ENCODE peak calls at places on chromosomes 4 and X, in five cellular contexts. D is neuronal stem cell, Z is IMR-90, Q is H1, F is mesenchymal stem cell. Y is an unnamed sample.

GRCh38 chr4:8534129-8534528 is 46.1 kb upstream of the GPR78 start:
- DNase-seq in Z (peak; percentile 66), D (no peak), F (peak; percentile 75), Q (peak; percentile 77), Y (peak; percentile 96)

GRCh38 chrX:148806145-148806868 is 305.9 kb downstream of the AFF2 start:
- DNase-seq in D (no peak), F (no peak), Q (no peak), Z (no peak), Y (no peak)

GRCh38 chr4:8411351-8412180 is 29.0 kb downstream of the ACOX3 start:
- DNase-seq in D (no peak), Z (no peak), F (no peak), Q (no peak), Y (no peak)

GRCh38 chrX:112654871-112655270 is 24.9 kb downstream of the LHFPL1 start:
- DNase-seq in F (peak; percentile 72), Z (peak; percentile 75), D (no peak), Q (no peak), Y (no peak)

GRCh38 chr4:84237008-84237407 is 262.1 kb downstream of the NKX6-1 start:
- DNase-seq in F (no peak), Z (no peak), D (no peak), Q (no peak), Y (no peak)

GRCh38 chr4:185838514-185839203 is 26.7 kb upstream of the SORBS2 start:
- DNase-seq in Z (peak; percentile 5), Q (no peak), F (no peak), D (no peak), Y (peak; percentile 91)

GRCh38 chr4:56611501-56611900 is 69.6 kb downstream of the HOPX start:
- DNase-seq in D (no peak), F (no peak), Z (peak; percentile 36), Q (no peak), Y (no peak)

GRCh38 chrX:154063234-154063633 is 34.3 kb downstream of the MECP2 start:
- DNase-seq in F (peak; percentile 45), D (no peak), Q (no peak), Z (no peak), Y (no peak)

GRCh38 chr4:108337923-108338322 is 169.2 kb upstream of the LEF1 start:
- DNase-seq in Q (no peak), F (peak; percentile 76), Z (peak; percentile 10), D (no peak), Y (peak; percentile 8)

GRCh38 chr4:140296871-140297570 is 76.4 kb upstream of the SCOC start:
- DNase-seq in Z (no peak), Q (no peak), D (no peak), F (peak; percentile 28), Y (peak; percentile 36)

GRCh38 chrX:20414781-20415445 is 148.2 kb upstream of the RPS6KA3 start:
- DNase-seq in Q (no peak), Z (peak; percentile 47), F (peak; percentile 50), D (no peak), Y (peak; percentile 36)

GRCh38 chrX:30904186-30904585 is 15.1 kb upstream of the TAB3 start:
- DNase-seq in Q (no peak), F (no peak), Z (no peak), D (no peak), Y (no peak)

GRCh38 chr4:75895744-75896314 is 6.4 kb downstream of the PPEF2 start:
- DNase-seq in D (peak; percentile 23), Q (no peak), Z (peak; percentile 18), F (peak; percentile 22), Y (peak; percentile 68)

GRCh38 chrX:134026732-134027311 is 41.4 kb upstream of the GPC3 start:
- DNase-seq in Q (peak; percentile 9), F (peak; percentile 49), Z (peak; percentile 5), D (peak; percentile 49), Y (peak; percentile 86)

GRCh38 chr4:40718571-40718970 is 31.2 kb upstream of the NSUN7 start:
- DNase-seq in Q (no peak), D (peak; percentile 65), F (no peak), Z (no peak), Y (peak; percentile 27)

GRCh38 chr4:86894465-86894864 is 2.2 kb upstream of the C4orf36 start:
- DNase-seq in D (no peak), F (no peak), Z (peak; percentile 39), Q (no peak), Y (no peak)

GRCh38 chr4:44479731-44480130 is 31.1 kb upstream of the KCTD8 start:
- DNase-seq in Q (no peak), D (no peak), Z (no peak), F (no peak), Y (no peak)

GRCh38 chrX:18769364-18769763 is 61.9 kb downstream of the PPEF1 start:
- DNase-seq in D (no peak), F (no peak), Z (no peak), Q (no peak), Y (no peak)

GRCh38 chr4:8205241-8205707 is 6.2 kb downstream of the SH3TC1 start:
- DNase-seq in Q (no peak), Z (peak; percentile 38), D (no peak), F (peak; percentile 28), Y (no peak)

GRCh38 chr4:7381221-7381889 is 53.4 kb downstream of the PSAPL1 start:
- DNase-seq in D (no peak), Q (no peak), F (no peak), Z (no peak), Y (no peak)

GRCh38 chrX:106716004-106716403 is 10.5 kb upstream of the RNF128 start:
- DNase-seq in Q (no peak), D (no peak), Z (peak; percentile 17), F (no peak), Y (no peak)

GRCh38 chrX:46849933-46850332 is 13.1 kb downstream of the RP2 start:
- DNase-seq in Q (no peak), Z (peak; percentile 34), F (peak; percentile 50), D (no peak), Y (no peak)

GRCh38 chr4:151247395-151247794 is 29.6 kb upstream of the PRSS48 start:
- DNase-seq in Z (no peak), F (no peak), D (no peak), Q (no peak), Y (no peak)

GRCh38 chr4:139630991-139631390 is 34.6 kb upstream of the MGST2 start:
- DNase-seq in Q (no peak), Z (no peak), F (no peak), D (peak; percentile 49), Y (peak; percentile 46)

GRCh38 chr4:123421942-123422781 is 25.6 kb downstream of the SPRY1 start:
- DNase-seq in Z (no peak), Q (no peak), D (no peak), F (no peak), Y (no peak)

GRCh38 chr4:123421227-123421941 is 24.8 kb downstream of the SPRY1 start:
- DNase-seq in D (no peak), Q (no peak), F (peak; percentile 79), Z (peak; percentile 74), Y (no peak)

GRCh38 chr4:123417813-123418212 is 21.2 kb downstream of the SPRY1 start:
- DNase-seq in D (no peak), Q (no peak), Z (no peak), F (no peak), Y (no peak)

GRCh38 chr4:123418486-123418931 is 21.9 kb downstream of the SPRY1 start:
- DNase-seq in D (peak; percentile 85), Z (peak; percentile 92), F (peak; percentile 77), Q (peak; percentile 73), Y (peak; percentile 97)

DNA sequence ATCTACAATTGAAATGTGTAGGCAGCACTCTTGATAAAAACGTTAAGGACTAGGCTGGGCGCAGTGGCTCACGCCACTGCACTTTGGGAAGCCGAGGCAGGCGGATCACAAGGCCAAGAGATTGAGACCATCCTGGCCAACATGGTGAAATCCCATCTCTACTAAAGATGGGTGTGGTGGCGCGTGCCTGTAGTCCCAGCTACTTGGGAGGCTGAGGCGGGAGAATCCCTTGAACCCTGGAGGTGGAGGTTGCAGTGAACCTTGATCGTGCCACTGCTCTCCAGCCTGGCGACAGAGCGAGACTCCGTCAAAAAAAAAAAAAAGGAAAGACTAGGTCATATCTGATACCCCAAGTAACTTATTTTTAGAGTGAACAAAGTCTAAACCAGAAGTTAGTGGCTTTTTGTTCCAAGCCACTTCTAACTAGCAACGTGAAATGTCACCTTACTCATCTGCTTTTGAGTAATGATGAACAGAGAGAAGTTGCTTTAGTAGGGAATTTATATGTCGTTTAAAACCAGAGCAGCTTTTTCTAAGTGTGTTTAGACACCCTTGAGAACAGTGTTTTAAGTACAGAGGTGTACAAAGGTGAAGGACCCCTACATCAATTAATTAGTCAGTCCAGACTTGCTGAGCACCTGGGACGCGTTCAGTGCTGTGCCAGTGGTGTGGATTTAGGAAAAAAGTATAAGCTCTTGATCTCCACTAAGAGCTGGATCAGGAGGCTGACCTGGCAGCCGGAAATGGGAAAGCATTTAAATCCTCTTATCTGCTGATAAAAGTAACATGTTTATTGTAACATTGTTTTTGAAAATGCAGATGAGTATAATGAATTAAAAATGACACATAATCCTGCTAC is 23.5 kb downstream of the SPRY1 start:
- DNase-seq in F (no peak), Q (no peak), Z (no peak), D (no peak), Y (no peak)
- H3K4me1 ChIP-seq in F (peaks cover 3% of the 10 kb centered on the region), Q (peaks cover 6% of the 10 kb centered on the region), Z (peaks cover 6% of the 10 kb centered on the region), D (peaks cover 2% of the 10 kb centered on the region), Y (peaks cover 2% of the 10 kb centered on the region)

DNA sequence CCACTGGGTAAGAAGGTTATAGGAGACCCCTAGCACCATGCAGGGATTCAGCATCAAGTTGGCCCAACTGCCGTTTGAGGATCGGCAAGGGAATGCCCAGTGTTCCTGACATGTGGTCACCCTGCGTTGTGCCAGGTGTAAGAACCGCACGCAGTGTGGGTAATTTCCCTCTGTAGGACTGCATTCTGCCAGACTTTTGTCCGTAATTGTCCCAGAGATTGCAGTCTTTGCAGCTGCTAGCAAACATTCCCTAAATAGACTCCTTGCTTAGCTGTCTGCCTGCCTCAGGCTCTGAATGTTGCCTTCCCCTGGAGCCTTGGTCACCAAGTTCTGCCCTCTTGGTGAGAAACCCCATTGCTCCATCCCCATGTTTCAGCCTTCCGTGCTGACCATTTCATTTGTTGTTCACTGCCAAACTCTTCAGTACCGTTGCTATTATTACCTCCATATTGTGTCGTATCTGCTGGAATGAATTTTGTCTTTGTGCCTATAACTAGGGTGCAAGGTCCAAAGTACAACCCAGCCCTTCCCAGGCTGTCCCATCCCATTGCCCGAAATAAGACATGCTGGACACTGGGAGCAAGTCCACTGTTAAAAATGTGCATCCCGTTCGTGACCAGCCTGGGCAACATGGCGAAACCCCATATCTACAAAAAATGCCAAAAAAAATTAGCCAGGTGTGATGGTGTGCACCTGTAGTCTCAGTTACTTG is 53.8 kb upstream of the USP9X start:
- DNase-seq in Z (no peak), F (no peak), D (no peak), Q (no peak), Y (no peak)
- H2BK15ac ChIP-seq in Z (peak overlapping the region; percentile 53), F (no peak overlapping the region), D (no peak overlapping the region), Q (no peak overlapping the region), Y (no peak overlapping the region)

DNA sequence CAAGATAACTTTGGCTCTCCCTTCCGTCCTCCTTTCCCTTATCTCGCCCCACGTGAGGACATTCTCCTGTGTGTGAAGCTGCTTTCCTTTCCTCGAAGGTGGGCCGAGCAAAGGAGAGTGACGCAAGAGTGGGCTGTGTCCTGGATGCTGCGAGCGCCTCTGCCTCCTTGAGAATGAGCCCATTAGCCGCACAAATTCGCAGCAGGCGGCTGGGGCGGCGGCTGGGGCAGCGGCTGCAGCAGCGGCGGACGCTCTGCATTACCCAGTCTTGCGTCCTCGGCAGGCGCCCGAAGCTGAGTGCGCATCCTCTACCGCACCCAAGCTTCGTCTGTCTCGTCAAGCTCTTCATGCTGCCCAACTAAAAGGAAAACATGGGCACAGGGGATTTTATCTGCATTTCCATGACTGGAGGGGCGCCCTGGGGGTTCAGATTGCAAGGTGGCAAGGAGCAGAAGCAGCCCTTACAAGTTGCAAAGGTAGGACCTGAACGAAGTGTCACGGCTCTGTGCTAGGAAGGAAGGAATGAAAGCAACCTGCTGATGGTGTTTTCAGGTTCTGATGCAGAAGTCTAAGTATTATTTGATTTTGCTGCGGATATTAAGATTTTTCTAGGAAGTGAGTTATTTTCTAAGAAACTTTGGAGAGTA is at the start of gene SYNPO2:
- DNase-seq in D (peak; percentile 66), F (peak; percentile 80), Q (peak; percentile 50), Z (peak; percentile 87), Y (peak; percentile 91)
- H3K4me3 ChIP-seq in D (peak within 1 kb of the TSS; percentile 32), F (peak within 1 kb of the TSS; percentile 48), Q (peak within 1 kb of the TSS; percentile 32), Z (peak within 1 kb of the TSS; percentile 52), Y (peak within 1 kb of the TSS; percentile 9)

GRCh38 chr4:111650553-111651183 is 494.6 kb upstream of the FAM241A start:
- DNase-seq in D (no peak), F (no peak), Q (no peak), Z (no peak), Y (no peak)
- H3K4me1 ChIP-seq in D (peaks cover 4% of the 10 kb centered on the region), F (no peaks in the 10 kb centered on the region), Q (peaks cover 9% of the 10 kb centered on the region), Z (no peaks in the 10 kb centered on the region), Y (peaks cover 11% of the 10 kb centered on the region)

Y was measured in mesendoderm.